ENCODE peak calls at places on chromosomes 12 and 14, in ten cellular contexts. One of them, this sample, is unnamed.

GRCh38 chr14:21136024-21136423 is 19.8 kb downstream of the OR5AU1 start:
- DNase-seq in hepatocyte: no peak
- DNase-seq in lung: no peak
- DNase-seq in CD8-positive, alpha-beta T cell: no peak
- DNase-seq in GM12865: peak; percentile 17
- DNase-seq in GM23248: peak; percentile 41
- DNase-seq in LNCaP clone FGC: no peak
- DNase-seq in fibroblast of lung: peak; percentile 11
- DNase-seq in thyroid gland: no peak
- DNase-seq in AG04450: no peak
- DNase-seq in this sample: peak; percentile 27

GRCh38 chr14:78595797-78596196 is 425.6 kb downstream of the NRXN3 start:
- DNase-seq in hepatocyte: peak; percentile 18
- DNase-seq in lung: no peak
- DNase-seq in CD8-positive, alpha-beta T cell: no peak
- DNase-seq in GM12865: peak; percentile 18
- DNase-seq in GM23248: peak; percentile 21
- DNase-seq in LNCaP clone FGC: no peak
- DNase-seq in fibroblast of lung: no peak
- DNase-seq in thyroid gland: no peak
- DNase-seq in AG04450: no peak
- DNase-seq in this sample: peak; percentile 9

GRCh38 chr12:118840399-118840798 is 140.9 kb upstream of the SRRM4 start:
- DNase-seq in hepatocyte: no peak
- DNase-seq in lung: no peak
- DNase-seq in CD8-positive, alpha-beta T cell: no peak
- DNase-seq in GM12865: peak; percentile 9
- DNase-seq in GM23248: no peak
- DNase-seq in LNCaP clone FGC: no peak
- DNase-seq in fibroblast of lung: no peak
- DNase-seq in thyroid gland: no peak
- DNase-seq in AG04450: no peak
- DNase-seq in this sample: no peak

GRCh38 chr12:90015228-90015627 is 306.6 kb upstream of the ATP2B1 start:
- DNase-seq in hepatocyte: no peak
- DNase-seq in lung: no peak
- DNase-seq in CD8-positive, alpha-beta T cell: no peak
- DNase-seq in GM12865: no peak
- DNase-seq in GM23248: peak; percentile 71
- DNase-seq in LNCaP clone FGC: no peak
- DNase-seq in fibroblast of lung: peak; percentile 76
- DNase-seq in thyroid gland: no peak
- DNase-seq in AG04450: no peak
- DNase-seq in this sample: no peak

GRCh38 chr12:27133022-27133590 is 50.7 kb upstream of the C12orf71 start:
- DNase-seq in hepatocyte: no peak
- DNase-seq in lung: no peak
- DNase-seq in CD8-positive, alpha-beta T cell: no peak
- DNase-seq in GM12865: peak; percentile 24
- DNase-seq in GM23248: no peak
- DNase-seq in LNCaP clone FGC: no peak
- DNase-seq in fibroblast of lung: no peak
- DNase-seq in thyroid gland: no peak
- DNase-seq in AG04450: no peak
- DNase-seq in this sample: no peak

GRCh38 chr14:105299654-105300541 is 903 bp downstream of the BRF1 start:
- DNase-seq in hepatocyte: no peak
- DNase-seq in lung: no peak
- DNase-seq in CD8-positive, alpha-beta T cell: no peak
- DNase-seq in GM12865: peak; percentile 54
- DNase-seq in GM23248: peak; percentile 71
- DNase-seq in LNCaP clone FGC: no peak
- DNase-seq in fibroblast of lung: peak; percentile 8
- DNase-seq in thyroid gland: peak; percentile 21
- DNase-seq in AG04450: no peak
- DNase-seq in this sample: no peak

GRCh38 chr12:108881953-108882352 is 2.1 kb downstream of the DAO start:
- DNase-seq in hepatocyte: no peak
- DNase-seq in lung: no peak
- DNase-seq in CD8-positive, alpha-beta T cell: no peak
- DNase-seq in GM12865: no peak
- DNase-seq in GM23248: no peak
- DNase-seq in LNCaP clone FGC: peak; percentile 3
- DNase-seq in fibroblast of lung: no peak
- DNase-seq in thyroid gland: no peak
- DNase-seq in AG04450: no peak
- DNase-seq in this sample: no peak

GRCh38 chr12:108635201-108635996 is 1.7 kb upstream of the SELPLG start:
- DNase-seq in hepatocyte: no peak
- DNase-seq in lung: no peak
- DNase-seq in CD8-positive, alpha-beta T cell: no peak
- DNase-seq in GM12865: peak; percentile 98
- DNase-seq in GM23248: no peak
- DNase-seq in LNCaP clone FGC: no peak
- DNase-seq in fibroblast of lung: peak; percentile 31
- DNase-seq in thyroid gland: peak; percentile 35
- DNase-seq in AG04450: no peak
- DNase-seq in this sample: peak; percentile 39

GRCh38 chr12:116200812-116201211 is 76.7 kb downstream of the MED13L start:
- DNase-seq in hepatocyte: no peak
- DNase-seq in lung: no peak
- DNase-seq in CD8-positive, alpha-beta T cell: no peak
- DNase-seq in GM12865: no peak
- DNase-seq in GM23248: peak; percentile 82
- DNase-seq in LNCaP clone FGC: peak; percentile 63
- DNase-seq in fibroblast of lung: peak; percentile 55
- DNase-seq in thyroid gland: no peak
- DNase-seq in AG04450: no peak
- DNase-seq in this sample: peak; percentile 52

GRCh38 chr12:89349814-89350213 is 2.5 kb downstream of the DUSP6 start:
- DNase-seq in hepatocyte: no peak
- DNase-seq in lung: peak; percentile 65
- DNase-seq in CD8-positive, alpha-beta T cell: no peak
- DNase-seq in GM12865: no peak
- DNase-seq in GM23248: peak; percentile 74
- DNase-seq in LNCaP clone FGC: no peak
- DNase-seq in fibroblast of lung: peak; percentile 85
- DNase-seq in thyroid gland: no peak
- DNase-seq in AG04450: no peak
- DNase-seq in this sample: peak; percentile 80

GRCh38 chr12:84911331-84912190 is 1.0 kb downstream of the SLC6A15 start:
- DNase-seq in hepatocyte: peak; percentile 72
- DNase-seq in lung: no peak
- DNase-seq in CD8-positive, alpha-beta T cell: no peak
- DNase-seq in GM12865: no peak
- DNase-seq in GM23248: peak; percentile 93
- DNase-seq in LNCaP clone FGC: no peak
- DNase-seq in fibroblast of lung: peak; percentile 81
- DNase-seq in thyroid gland: peak; percentile 39
- DNase-seq in AG04450: no peak
- DNase-seq in this sample: peak; percentile 90

GRCh38 chr12:104562763-104563162 is 106.0 kb downstream of the CHST11 start:
- DNase-seq in hepatocyte: no peak
- DNase-seq in lung: no peak
- DNase-seq in CD8-positive, alpha-beta T cell: no peak
- DNase-seq in GM12865: no peak
- DNase-seq in GM23248: no peak
- DNase-seq in LNCaP clone FGC: no peak
- DNase-seq in fibroblast of lung: no peak
- DNase-seq in thyroid gland: no peak
- DNase-seq in AG04450: no peak
- DNase-seq in this sample: no peak

GRCh38 chr14:88791629-88792571 is 853 bp downstream of the EML5 start:
- DNase-seq in hepatocyte: peak; percentile 15
- DNase-seq in lung: peak; percentile 29
- DNase-seq in CD8-positive, alpha-beta T cell: no peak
- DNase-seq in GM12865: peak; percentile 7
- DNase-seq in GM23248: peak; percentile 18
- DNase-seq in LNCaP clone FGC: no peak
- DNase-seq in fibroblast of lung: peak; percentile 1
- DNase-seq in thyroid gland: peak; percentile 26
- DNase-seq in AG04450: no peak
- DNase-seq in this sample: no peak

GRCh38 chr12:41019461-41019860 is 168.7 kb upstream of the PDZRN4 start:
- DNase-seq in hepatocyte: no peak
- DNase-seq in lung: no peak
- DNase-seq in CD8-positive, alpha-beta T cell: no peak
- DNase-seq in GM12865: no peak
- DNase-seq in GM23248: no peak
- DNase-seq in LNCaP clone FGC: no peak
- DNase-seq in fibroblast of lung: no peak
- DNase-seq in thyroid gland: no peak
- DNase-seq in AG04450: no peak
- DNase-seq in this sample: no peak

GRCh38 chr14:31000629-31001338 is 24.7 kb upstream of the AP4S1 start:
- DNase-seq in hepatocyte: no peak
- DNase-seq in lung: no peak
- DNase-seq in CD8-positive, alpha-beta T cell: no peak
- DNase-seq in GM12865: no peak
- DNase-seq in GM23248: no peak
- DNase-seq in LNCaP clone FGC: no peak
- DNase-seq in fibroblast of lung: no peak
- DNase-seq in thyroid gland: no peak
- DNase-seq in AG04450: no peak
- DNase-seq in this sample: no peak

DNA sequence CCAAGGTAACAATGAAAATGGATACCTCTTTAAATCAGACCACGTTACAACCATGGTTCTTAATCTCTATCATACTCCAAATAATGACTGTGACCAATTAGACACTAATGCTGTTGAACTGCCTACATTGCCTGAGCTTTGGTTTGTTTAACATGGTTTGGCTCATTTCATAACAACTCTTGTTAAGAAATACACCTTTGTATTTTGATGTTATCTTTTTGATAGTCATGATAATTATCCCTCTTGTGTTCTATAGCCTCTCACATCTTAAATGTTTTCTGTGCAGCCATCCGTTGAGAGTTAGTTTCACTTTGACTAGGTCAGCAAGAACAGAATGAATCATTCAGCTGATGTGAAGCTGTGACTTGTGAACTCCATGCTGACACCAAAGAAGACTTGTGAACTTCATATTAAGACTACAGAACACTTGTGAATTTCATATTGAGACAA is 75.5 kb upstream of the RERGL start:
- DNase-seq in hepatocyte: peak; percentile 15
- DNase-seq in lung: no peak
- DNase-seq in CD8-positive, alpha-beta T cell: no peak
- DNase-seq in GM12865: peak; percentile 92
- DNase-seq in GM23248: peak; percentile 76
- DNase-seq in LNCaP clone FGC: no peak
- DNase-seq in fibroblast of lung: peak; percentile 63
- DNase-seq in thyroid gland: no peak
- DNase-seq in AG04450: no peak
- DNase-seq in this sample: peak; percentile 81
- H3K4me3 ChIP-seq in hepatocyte: no peak overlapping the region
- H3K4me3 ChIP-seq in lung: no peak overlapping the region
- H3K4me3 ChIP-seq in CD8-positive, alpha-beta T cell: no peak overlapping the region
- H3K4me3 ChIP-seq in GM12865: no peak overlapping the region
- H3K4me3 ChIP-seq in GM23248: peak overlapping the region; percentile 66
- H3K4me3 ChIP-seq in LNCaP clone FGC: no peak overlapping the region
- H3K4me3 ChIP-seq in fibroblast of lung: peak overlapping the region; percentile 32
- H3K4me3 ChIP-seq in thyroid gland: no peak overlapping the region
- H3K4me3 ChIP-seq in AG04450: peak overlapping the region; percentile 15
- H3K4me3 ChIP-seq in this sample: peak overlapping the region; percentile 27

DNA sequence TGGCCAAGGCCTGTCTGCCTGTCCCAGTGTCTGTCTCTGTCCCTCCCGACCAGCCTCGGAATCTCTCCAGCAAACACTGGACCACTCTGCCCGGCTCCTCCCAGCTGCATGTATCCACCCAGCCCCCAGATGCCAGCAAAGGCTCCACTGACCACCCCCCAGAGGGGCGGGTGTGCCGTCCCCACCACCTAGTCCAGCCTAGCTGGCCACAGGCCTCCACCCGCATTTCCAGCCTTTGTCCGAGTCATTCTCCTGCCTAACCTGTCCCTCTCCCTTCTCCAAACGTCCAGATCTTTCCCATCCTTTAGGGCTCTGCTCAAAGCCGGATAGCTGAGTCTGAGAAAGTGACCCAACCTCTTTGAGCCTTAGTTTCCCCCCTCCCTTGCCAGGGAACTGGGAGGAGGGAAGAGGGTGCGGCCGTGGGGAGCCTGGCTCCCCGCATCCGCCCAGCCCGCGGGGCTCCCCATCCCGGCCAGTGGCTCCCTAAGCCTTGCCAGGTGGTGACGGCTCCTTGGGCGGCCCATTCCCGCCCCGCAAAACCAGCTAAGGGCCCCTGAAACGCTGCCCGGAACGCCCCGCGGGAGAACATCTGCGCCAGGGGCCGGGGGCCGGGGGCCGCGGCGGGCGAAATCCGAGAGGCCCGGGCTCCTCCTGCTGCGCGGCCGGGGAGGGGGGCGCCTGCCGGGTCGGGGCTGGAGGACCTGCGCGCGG is 34.6 kb upstream of the ANKRD9 start:
- DNase-seq in hepatocyte: peak; percentile 18
- DNase-seq in lung: no peak
- DNase-seq in CD8-positive, alpha-beta T cell: no peak
- DNase-seq in GM12865: no peak
- DNase-seq in GM23248: peak; percentile 16
- DNase-seq in LNCaP clone FGC: no peak
- DNase-seq in fibroblast of lung: no peak
- DNase-seq in thyroid gland: no peak
- DNase-seq in AG04450: no peak
- DNase-seq in this sample: no peak
- H3K4me3 ChIP-seq in hepatocyte: no peak overlapping the region
- H3K4me3 ChIP-seq in lung: no peak overlapping the region
- H3K4me3 ChIP-seq in CD8-positive, alpha-beta T cell: no peak overlapping the region
- H3K4me3 ChIP-seq in GM12865: no peak overlapping the region
- H3K4me3 ChIP-seq in GM23248: no peak overlapping the region
- H3K4me3 ChIP-seq in LNCaP clone FGC: no peak overlapping the region
- H3K4me3 ChIP-seq in fibroblast of lung: no peak overlapping the region
- H3K4me3 ChIP-seq in thyroid gland: no peak overlapping the region
- H3K4me3 ChIP-seq in AG04450: no peak overlapping the region
- H3K4me3 ChIP-seq in this sample: no peak overlapping the region

GRCh38 chr12:4857472-4858291 is 52.0 kb upstream of the KCNA1 start:
- DNase-seq in hepatocyte: peak; percentile 84
- DNase-seq in lung: peak; percentile 75
- DNase-seq in CD8-positive, alpha-beta T cell: peak; percentile 55
- DNase-seq in GM12865: peak; percentile 83
- DNase-seq in GM23248: peak; percentile 83
- DNase-seq in LNCaP clone FGC: peak; percentile 38
- DNase-seq in fibroblast of lung: peak; percentile 57
- DNase-seq in thyroid gland: peak; percentile 78
- DNase-seq in AG04450: peak; percentile 20
- DNase-seq in this sample: peak; percentile 80
- H3K4me3 ChIP-seq in hepatocyte: no peak overlapping the region
- H3K4me3 ChIP-seq in lung: no peak overlapping the region
- H3K4me3 ChIP-seq in CD8-positive, alpha-beta T cell: peak overlapping the region; percentile 3
- H3K4me3 ChIP-seq in GM12865: peak overlapping the region; percentile 17
- H3K4me3 ChIP-seq in GM23248: peak overlapping the region; percentile 40
- H3K4me3 ChIP-seq in LNCaP clone FGC: peak overlapping the region; percentile 23
- H3K4me3 ChIP-seq in fibroblast of lung: no peak overlapping the region
- H3K4me3 ChIP-seq in thyroid gland: no peak overlapping the region
- H3K4me3 ChIP-seq in AG04450: no peak overlapping the region
- H3K4me3 ChIP-seq in this sample: no peak overlapping the region

DNA sequence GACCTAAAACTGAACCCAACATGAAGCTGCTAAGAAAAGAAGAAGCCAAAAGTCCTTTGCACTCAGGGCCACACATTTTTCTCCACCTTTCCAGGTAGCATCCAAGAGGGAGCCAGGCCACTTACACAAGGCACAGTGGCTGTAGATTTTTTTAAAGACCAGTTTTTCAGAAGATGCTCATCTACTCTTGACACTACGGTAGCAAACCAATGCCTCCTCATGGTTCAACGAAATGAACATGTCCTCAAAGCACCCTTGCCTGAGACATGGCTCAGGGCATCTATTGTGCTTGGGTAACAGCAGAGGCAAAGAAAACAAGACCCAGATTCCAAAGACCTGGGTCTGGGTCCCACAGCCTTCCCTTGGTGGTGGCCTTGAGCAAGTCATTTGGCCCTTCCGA is 22.3 kb downstream of the PRIMA1 start:
- DNase-seq in hepatocyte: no peak
- DNase-seq in lung: no peak
- DNase-seq in CD8-positive, alpha-beta T cell: no peak
- DNase-seq in GM12865: no peak
- DNase-seq in GM23248: no peak
- DNase-seq in LNCaP clone FGC: no peak
- DNase-seq in fibroblast of lung: no peak
- DNase-seq in thyroid gland: no peak
- DNase-seq in AG04450: no peak
- DNase-seq in this sample: no peak
- H3K4me3 ChIP-seq in hepatocyte: no peak overlapping the region
- H3K4me3 ChIP-seq in lung: no peak overlapping the region
- H3K4me3 ChIP-seq in CD8-positive, alpha-beta T cell: no peak overlapping the region
- H3K4me3 ChIP-seq in GM12865: no peak overlapping the region
- H3K4me3 ChIP-seq in GM23248: no peak overlapping the region
- H3K4me3 ChIP-seq in LNCaP clone FGC: no peak overlapping the region
- H3K4me3 ChIP-seq in fibroblast of lung: no peak overlapping the region
- H3K4me3 ChIP-seq in thyroid gland: no peak overlapping the region
- H3K4me3 ChIP-seq in AG04450: no peak overlapping the region
- H3K4me3 ChIP-seq in this sample: no peak overlapping the region